ENCODE peak calls at places on chromosome 10, in eight cellular contexts. Q, M, P, J, Y, F, E and D are unnamed samples.

GRCh38 chr10:96387601-96388000 is 28.8 kb upstream of the OPALIN start:
- DNase-seq in Q (no peak), M (no peak), P (no peak), J (no peak), Y (no peak), F (no peak), E (no peak), D (no peak)

GRCh38 chr10:48317321-48317990 is 11.0 kb downstream of the MAPK8 start:
- DNase-seq in Q (no peak), M (no peak), P (no peak), J (no peak), Y (no peak), F (no peak), E (no peak), D (no peak)

GRCh38 chr10:44238212-44238611 is 146.7 kb downstream of the CXCL12 start:
- DNase-seq in Q (no peak), M (no peak), P (no peak), J (no peak), Y (no peak), F (no peak), E (no peak), D (no peak)

GRCh38 chr10:85596389-85596788 is 770.2 kb downstream of the GRID1 start:
- DNase-seq in Q (no peak), M (no peak), P (no peak), J (no peak), Y (no peak), F (peak; percentile 20), E (no peak), D (no peak)

GRCh38 chr10:98463022-98463421 is 16.3 kb upstream of the HPS1 start:
- DNase-seq in Q (no peak), M (no peak), P (no peak), J (no peak), Y (no peak), F (no peak), E (no peak), D (no peak)

GRCh38 chr10:99927719-99928280 is 81.9 kb downstream of the DNMBP start:
- DNase-seq in Q (no peak), M (no peak), P (no peak), J (no peak), Y (no peak), F (no peak), E (no peak), D (peak; percentile 62)

GRCh38 chr10:110496553-110497437 is 912 bp upstream of the DUSP5 start:
- DNase-seq in Q (no peak), M (no peak), P (no peak), J (no peak), Y (no peak), F (no peak), E (no peak), D (no peak)

GRCh38 chr10:15228426-15228825 is 59.9 kb upstream of the NMT2 start:
- DNase-seq in Q (no peak), M (no peak), P (no peak), J (no peak), Y (no peak), F (no peak), E (no peak), D (no peak)

GRCh38 chr10:113438660-113439059 is 114.2 kb upstream of the HABP2 start:
- DNase-seq in Q (no peak), M (peak; percentile 8), P (no peak), J (no peak), Y (no peak), F (no peak), E (no peak), D (no peak)

GRCh38 chr10:102780246-102780645 is 36.5 kb downstream of the WBP1L start:
- DNase-seq in Q (no peak), M (peak; percentile 83), P (no peak), J (no peak), Y (no peak), F (no peak), E (no peak), D (no peak)

GRCh38 chr10:127338391-127339108 is 142.2 kb upstream of the INSYN2A start:
- DNase-seq in Q (no peak), M (no peak), P (no peak), J (no peak), Y (no peak), F (no peak), E (no peak), D (no peak)

GRCh38 chr10:18615618-18616017 is 35.8 kb downstream of the NSUN6 start:
- DNase-seq in Q (no peak), M (no peak), P (no peak), J (no peak), Y (no peak), F (no peak), E (no peak), D (no peak)

GRCh38 chr10:11012476-11012875 is 5.2 kb upstream of the CELF2 start:
- DNase-seq in Q (no peak), M (no peak), P (no peak), J (no peak), Y (no peak), F (peak; percentile 47), E (no peak), D (no peak)

GRCh38 chr10:30088178-30088577 is 28.8 kb upstream of the JCAD start:
- DNase-seq in Q (no peak), M (no peak), P (no peak), J (no peak), Y (no peak), F (no peak), E (no peak), D (no peak)

GRCh38 chr10:43322769-43323168 is 48.7 kb upstream of the FXYD4 start:
- DNase-seq in Q (peak; percentile 93), M (peak; percentile 20), P (peak; percentile 79), J (peak; percentile 90), Y (peak; percentile 21), F (peak; percentile 94), E (peak; percentile 88), D (peak; percentile 95)

GRCh38 chr10:44938938-44939337 is 20.7 kb upstream of the RASSF4 start:
- DNase-seq in Q (no peak), M (no peak), P (no peak), J (no peak), Y (no peak), F (no peak), E (no peak), D (no peak)

GRCh38 chr10:62381385-62382102 is 7.4 kb downstream of the ZNF365 start:
- DNase-seq in Q (no peak), M (peak; percentile 89), P (no peak), J (no peak), Y (no peak), F (no peak), E (no peak), D (no peak)

GRCh38 chr10:88319960-88320517 is 263.1 kb downstream of the RNLS start:
- DNase-seq in Q (no peak), M (no peak), P (no peak), J (no peak), Y (no peak), F (no peak), E (no peak), D (no peak)

GRCh38 chr10:88318803-88319202 is 264.3 kb downstream of the RNLS start:
- DNase-seq in Q (no peak), M (peak; percentile 15), P (no peak), J (peak; percentile 0), Y (no peak), F (no peak), E (no peak), D (no peak)

GRCh38 chr10:88317099-88317498 is 266.0 kb downstream of the RNLS start:
- DNase-seq in Q (no peak), M (no peak), P (no peak), J (no peak), Y (no peak), F (no peak), E (no peak), D (no peak)

GRCh38 chr10:88322336-88323063 is 260.6 kb downstream of the RNLS start:
- DNase-seq in Q (no peak), M (no peak), P (no peak), J (no peak), Y (no peak), F (no peak), E (no peak), D (no peak)
- H3K9me3 ChIP-seq in Q (peaks cover 4% of the 10 kb centered on the region), M (peaks cover 13% of the 10 kb centered on the region), P (peaks cover 10% of the 10 kb centered on the region), J (peaks cover 25% of the 10 kb centered on the region), Y (peaks cover 23% of the 10 kb centered on the region), F (peaks cover 11% of the 10 kb centered on the region), E (no peaks in the 10 kb centered on the region), D (peaks cover 26% of the 10 kb centered on the region)

DNA sequence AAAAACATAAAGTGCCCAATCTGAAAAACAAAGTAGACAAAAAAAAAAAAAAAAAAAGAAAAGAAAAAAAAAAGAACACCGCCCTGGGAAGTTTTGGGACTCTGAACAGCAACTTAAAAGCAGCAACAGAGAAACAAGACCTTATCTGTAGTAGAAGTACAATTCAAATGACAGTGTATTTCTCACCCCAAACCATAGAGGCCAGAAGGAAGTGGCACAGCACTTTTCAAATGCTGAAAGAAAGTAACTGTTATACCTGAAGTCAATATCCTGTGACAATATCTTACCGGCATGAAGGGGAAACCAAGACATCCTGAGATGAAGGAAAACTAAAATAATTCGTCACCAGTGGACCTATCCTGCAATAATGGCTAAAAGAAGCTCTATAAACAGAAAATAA is 112.1 kb downstream of the DNAJC1 start:
- DNase-seq in Q (no peak), M (no peak), P (no peak), J (no peak), Y (no peak), F (no peak), E (no peak), D (no peak)
- H3K9me3 ChIP-seq in Q (peaks cover 3% of the 10 kb centered on the region), M (no peaks in the 10 kb centered on the region), P (peaks cover 2% of the 10 kb centered on the region), J (no peaks in the 10 kb centered on the region), Y (no peaks in the 10 kb centered on the region), F (no peaks in the 10 kb centered on the region), E (no peaks in the 10 kb centered on the region), D (peaks cover 8% of the 10 kb centered on the region)

GRCh38 chr10:108064856-108065255 is 900.4 kb upstream of the SORCS1 start:
- DNase-seq in Q (no peak), M (no peak), P (no peak), J (no peak), Y (no peak), F (no peak), E (no peak), D (no peak)
- H3K9me3 ChIP-seq in Q (peaks cover 2% of the 10 kb centered on the region), M (no peaks in the 10 kb centered on the region), P (no peaks in the 10 kb centered on the region), J (no peaks in the 10 kb centered on the region), Y (no peaks in the 10 kb centered on the region), F (no peaks in the 10 kb centered on the region), E (no peaks in the 10 kb centered on the region), D (no peaks in the 10 kb centered on the region)

GRCh38 chr10:72034040-72034499 is 54.3 kb downstream of the SPOCK2 start:
- DNase-seq in Q (no peak), M (no peak), P (no peak), J (no peak), Y (no peak), F (no peak), E (no peak), D (no peak)
- H3K9me3 ChIP-seq in Q (no peaks in the 10 kb centered on the region), M (no peaks in the 10 kb centered on the region), P (no peaks in the 10 kb centered on the region), J (peaks cover 3% of the 10 kb centered on the region), Y (no peaks in the 10 kb centered on the region), F (no peaks in the 10 kb centered on the region), E (no peaks in the 10 kb centered on the region), D (no peaks in the 10 kb centered on the region)

DNA sequence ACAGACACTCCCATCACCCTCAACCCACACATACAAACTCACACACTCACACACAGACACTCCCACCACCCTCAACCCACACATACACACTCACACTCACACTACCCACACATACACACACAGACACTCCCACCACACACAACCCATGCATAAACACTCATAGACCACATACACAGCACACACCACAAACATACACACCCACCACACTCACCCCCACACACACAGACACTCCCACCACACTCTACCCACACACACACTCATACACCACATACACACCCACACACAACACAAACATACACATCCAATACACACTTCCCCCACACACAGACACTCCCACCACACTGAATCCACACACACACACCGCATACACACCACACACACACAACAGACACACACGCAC is 521.2 kb downstream of the TCERG1L start:
- DNase-seq in Q (no peak), M (no peak), P (no peak), J (no peak), Y (no peak), F (no peak), E (no peak), D (no peak)
- H3K9me3 ChIP-seq in Q (no peaks in the 10 kb centered on the region), M (peaks cover 33% of the 10 kb centered on the region), P (no peaks in the 10 kb centered on the region), J (no peaks in the 10 kb centered on the region), Y (no peaks in the 10 kb centered on the region), F (peaks cover 12% of the 10 kb centered on the region), E (no peaks in the 10 kb centered on the region), D (peaks cover 17% of the 10 kb centered on the region)